ENCODE peak calls at places on chromosomes 11 and 22, in nine cellular contexts. F is IMR-90, A is progenitor cell of endocrine pancreas, R is coronary artery, H is osteocyte, U is glutamatergic neuron, J is WTC11, Q is AG04450, G is astrocyte of the spinal cord. M is an unnamed sample.

GRCh38 chr11:12144306-12145174 is 34.1 kb downstream of the MICAL2 start:
- DNase-seq in Q (no peak), H (no peak), U (no peak), A (no peak), G (no peak), R (no peak), F (no peak), J (no peak), M (no peak)

GRCh38 chr11:63920126-63920869 is 3.3 kb upstream of the RCOR2 start:
- DNase-seq in A (no peak), Q (no peak), G (no peak), H (no peak), U (peak; percentile 81), J (peak; percentile 83), F (no peak), R (peak; percentile 89), M (peak; percentile 24)

GRCh38 chr11:132171031-132171430 is 800.6 kb downstream of the NTM start:
- DNase-seq in H (no peak), Q (no peak), J (no peak), F (no peak), G (no peak), A (no peak), U (no peak), R (no peak), M (no peak)

GRCh38 chr22:18954333-18954732 is 18.2 kb upstream of the PRODH start:
- DNase-seq in F (peak; percentile 25), H (peak; percentile 92), Q (peak; percentile 6), A (peak; percentile 78), J (peak; percentile 87), R (no peak), G (peak; percentile 33), U (peak; percentile 88), M (peak; percentile 82)

GRCh38 chr11:60947666-60948065 is 4.3 kb downstream of the SLC15A3 start:
- DNase-seq in G (no peak), R (no peak), Q (no peak), H (no peak), F (no peak), U (no peak), J (no peak), A (no peak), M (no peak)

GRCh38 chr11:70090989-70091388 is 12.9 kb downstream of the ANO1 start:
- DNase-seq in G (no peak), H (no peak), R (no peak), A (no peak), J (no peak), U (no peak), F (peak; percentile 28), Q (no peak), M (no peak)

GRCh38 chr22:48855593-48856307 is 971.9 kb downstream of the BRD1 start:
- DNase-seq in Q (no peak), U (no peak), H (peak; percentile 75), R (peak; percentile 38), J (no peak), G (no peak), A (no peak), F (no peak), M (no peak)

GRCh38 chr11:111370902-111371578 is 8.0 kb downstream of the POU2AF1 start:
- DNase-seq in H (no peak), G (no peak), A (no peak), J (no peak), Q (no peak), F (no peak), U (no peak), R (no peak), M (no peak)

GRCh38 chr22:24883426-24883825 is 63.1 kb downstream of the LHFPL7 start:
- DNase-seq in F (no peak), R (no peak), J (no peak), A (no peak), G (no peak), H (no peak), U (no peak), Q (no peak), M (no peak)

GRCh38 chr11:14259870-14260269 is 99.1 kb downstream of the RRAS2 start:
- DNase-seq in U (no peak), J (no peak), H (no peak), G (no peak), Q (no peak), R (no peak), F (no peak), A (no peak), M (no peak)

GRCh38 chr11:17293308-17293707 is 16.8 kb downstream of the NUCB2 start:
- DNase-seq in A (no peak), G (no peak), J (no peak), H (no peak), Q (no peak), U (no peak), R (no peak), F (peak; percentile 15), M (no peak)

DNA sequence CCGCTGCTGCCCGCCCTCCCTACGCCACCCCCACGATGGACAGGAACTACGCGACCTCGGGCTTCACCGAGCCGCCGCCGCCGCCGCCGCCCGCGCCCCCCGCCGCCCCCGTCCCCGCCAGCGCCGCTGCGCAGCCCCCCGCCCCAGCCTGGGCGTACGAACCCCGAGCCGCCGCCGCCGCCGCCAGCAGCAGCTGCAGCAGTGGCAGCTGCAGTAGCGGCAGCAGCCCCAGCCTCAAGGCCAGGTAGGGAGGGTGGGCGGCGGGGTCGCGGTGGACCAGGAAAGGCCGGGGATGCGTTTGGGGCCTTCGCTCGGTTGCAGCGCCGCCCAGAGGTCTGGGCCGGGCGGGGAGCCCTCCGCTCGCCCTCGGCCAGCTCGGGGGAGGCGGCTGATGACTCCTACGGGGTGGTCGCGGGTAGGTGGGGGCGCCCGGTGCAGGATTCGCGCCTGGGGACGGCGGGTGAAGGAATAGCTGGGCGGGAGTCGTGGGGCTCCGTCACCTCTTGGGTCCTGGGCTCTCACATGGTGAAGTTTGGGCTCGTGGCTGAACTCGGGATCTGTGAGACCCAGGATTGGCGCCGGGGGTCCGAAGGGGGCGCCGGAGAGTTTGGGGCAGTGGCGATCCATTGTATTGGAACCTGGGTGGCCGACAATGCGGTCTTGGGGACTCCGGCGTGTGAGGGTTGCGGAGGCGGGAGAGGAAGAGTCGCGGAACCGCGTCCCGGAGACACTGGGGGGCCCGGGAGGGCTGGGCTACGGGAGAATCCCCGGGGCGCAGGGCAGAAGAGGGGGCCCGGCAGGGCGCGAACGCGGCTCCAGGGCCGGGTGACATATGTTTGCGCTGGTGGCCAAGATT is 708 bp downstream of the QSER1 start:
- DNase-seq in F (peak; percentile 26), R (peak; percentile 76), A (peak; percentile 73), Q (no peak), G (peak; percentile 45), H (peak; percentile 88), J (peak; percentile 76), U (peak; percentile 86), M (peak; percentile 67)
- TF ChIP-seq CTCF in F (peak; percentile 51), R (peak; percentile 24), A (peak; percentile 73), Q (peak; percentile 52), G (peak; percentile 49), H (peak; percentile 69), J (peak; percentile 7), U (peak; percentile 31), M (peak; percentile 67)

DNA sequence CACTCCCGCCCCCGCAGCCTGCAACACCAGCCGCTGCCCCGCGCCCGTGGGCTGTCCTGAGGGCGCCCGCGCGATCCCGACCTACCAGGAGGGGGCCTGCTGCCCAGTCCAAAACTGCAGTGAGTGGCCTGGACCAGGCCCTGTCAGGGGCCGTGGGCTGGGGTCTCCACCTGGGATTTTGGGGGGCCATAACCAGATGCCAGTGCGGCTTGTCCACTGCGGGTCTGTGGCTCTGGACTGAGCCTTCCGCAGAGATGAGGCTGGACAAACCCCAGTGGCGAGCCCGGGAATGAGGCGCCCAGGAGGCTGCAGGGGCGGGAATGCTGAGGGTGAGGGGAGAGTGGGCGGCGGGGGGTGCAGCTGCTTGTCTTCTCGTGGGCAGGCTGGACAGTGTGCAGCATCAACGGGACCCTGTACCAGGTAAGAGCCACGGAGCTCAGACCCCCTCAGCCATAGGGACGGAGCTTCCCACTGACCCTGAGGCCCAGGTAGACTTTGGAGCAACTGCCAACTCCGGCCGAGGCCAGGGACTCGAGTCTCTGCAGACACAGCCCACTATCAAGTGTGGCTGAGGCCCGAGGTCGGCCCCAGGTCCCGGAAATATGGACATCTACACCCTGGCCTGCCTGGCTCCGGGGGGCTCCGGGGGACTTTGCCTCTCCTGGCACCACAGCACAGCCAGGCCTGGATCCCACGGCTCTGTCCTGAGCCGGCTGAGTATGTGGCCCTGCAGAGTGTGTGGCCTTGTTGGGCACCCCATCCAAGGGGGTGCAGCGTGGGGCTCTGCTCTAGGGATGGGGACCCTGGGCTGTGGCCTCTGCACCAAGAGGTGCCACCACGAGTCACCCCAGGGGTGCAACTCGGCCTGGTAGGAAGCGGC is 24.7 kb upstream of the MUC5B start:
- DNase-seq in U (no peak), H (peak; percentile 84), Q (no peak), J (peak; percentile 47), A (peak; percentile 7), G (no peak), R (peak; percentile 63), F (no peak), M (no peak)
- TF ChIP-seq CTCF in U (peak; percentile 25), H (no peak), Q (no peak), J (no peak), A (no peak), G (no peak), R (no peak), F (no peak), M (no peak)

GRCh38 chr22:43944670-43945430 is 10.4 kb upstream of the SAMM50 start:
- DNase-seq in H (no peak), J (no peak), U (no peak), R (no peak), G (no peak), Q (no peak), F (no peak), A (no peak), M (no peak)

GRCh38 chr22:43948836-43949235 is 6.4 kb upstream of the SAMM50 start:
- DNase-seq in Q (no peak), R (no peak), F (no peak), U (no peak), J (no peak), A (no peak), G (no peak), H (no peak), M (no peak)

GRCh38 chr22:43945632-43946390 is 9.4 kb upstream of the SAMM50 start:
- DNase-seq in H (no peak), A (peak; percentile 54), G (peak; percentile 44), U (peak; percentile 83), Q (no peak), F (peak; percentile 59), J (peak; percentile 75), R (no peak), M (peak; percentile 68)

GRCh38 chr22:43941449-43941848 is 13.8 kb upstream of the SAMM50 start:
- DNase-seq in U (no peak), Q (no peak), F (no peak), R (no peak), A (no peak), G (no peak), H (no peak), J (no peak), M (no peak)

DNA sequence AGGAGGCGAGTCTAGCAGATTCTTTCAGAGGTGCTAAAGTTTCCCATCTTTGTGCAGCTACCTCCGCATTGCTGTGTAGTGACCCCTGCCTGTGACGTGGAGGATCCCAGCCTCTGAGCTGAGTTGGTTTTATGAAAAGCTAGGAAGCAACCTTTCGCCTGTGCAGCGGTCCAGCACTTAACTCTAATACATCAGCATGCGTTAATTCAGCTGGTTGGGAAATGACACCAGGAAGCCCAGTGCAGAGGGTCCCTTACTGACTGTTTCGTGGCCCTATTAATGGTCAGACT is 8.9 kb upstream of the SAMM50 start:
- DNase-seq in R (no peak), J (no peak), A (no peak), U (no peak), F (no peak), G (no peak), Q (no peak), H (no peak), M (no peak)
- TF ChIP-seq CTCF in R (no peak), J (no peak), A (no peak), U (no peak), F (no peak), G (no peak), Q (peak; percentile 2), H (no peak), M (no peak)

GRCh38 chr11:5390210-5390609 is 6.6 kb downstream of the OR51M1 start:
- DNase-seq in A (no peak), U (no peak), F (no peak), H (no peak), G (no peak), R (no peak), J (no peak), Q (no peak), M (no peak)
- TF ChIP-seq CTCF in A (no peak), U (no peak), F (no peak), H (no peak), G (no peak), R (no peak), J (peak; percentile 22), Q (peak; percentile 25), M (no peak)